ENCODE peak calls at places on chromosomes 3 and 15, in five cellular contexts. A is cardiac fibroblast, C is fibroblast of lung, O is RWPE1, P is spleen. Z is an unnamed sample.

GRCh38 chr3:96266395-96267187 is 547.8 kb upstream of the EPHA6 start:
- DNase-seq in O (peak), P (no peak), C (no peak), A (peak), Z (peak)

GRCh38 chr3:144273611-144274010 is 302.0 kb downstream of the DIPK2A start:
- DNase-seq in A (peak), P (no peak), C (peak), O (no peak), Z (no peak)

GRCh38 chr3:63766261-63766660 is 52.8 kb upstream of the C3orf49 start:
- DNase-seq in P (no peak), A (no peak), C (no peak), O (no peak), Z (no peak)

GRCh38 chr3:197368330-197368729 is 69.9 kb upstream of the DLG1 start:
- DNase-seq in C (no peak), A (no peak), O (no peak), P (no peak), Z (no peak)

GRCh38 chr3:163548005-163548404 is 1530.3 kb downstream of the SI start:
- DNase-seq in P (no peak), A (no peak), C (no peak), O (no peak), Z (no peak)

GRCh38 chr15:100113351-100114075 is 228.3 kb downstream of the ADAMTS17 start:
- DNase-seq in C (no peak), O (no peak), P (peak), A (no peak), Z (no peak)

GRCh38 chr3:10514407-10515069 is 9.2 kb upstream of the ATP2B2 start:
- DNase-seq in P (peak), O (no peak), C (no peak), A (no peak), Z (no peak)

GRCh38 chr3:186598108-186598784 is 14.6 kb upstream of the AHSG start:
- DNase-seq in O (no peak), C (no peak), A (peak), P (no peak), Z (peak)

GRCh38 chr15:70093481-70094309 is 4.0 kb downstream of the TLE3 start:
- DNase-seq in P (peak), C (peak), A (peak), O (no peak), Z (no peak)

GRCh38 chr3:39103324-39103693 is 4.1 kb downstream of the GORASP1 start:
- DNase-seq in C (no peak), O (no peak), P (no peak), A (no peak), Z (no peak)

GRCh38 chr3:34107669-34108068 is 309.2 kb downstream of the PDCD6IP start:
- DNase-seq in A (no peak), O (no peak), P (no peak), C (no peak), Z (no peak)

GRCh38 chr3:23991236-23992050 is 46.4 kb downstream of the NR1D2 start:
- DNase-seq in C (peak), P (no peak), O (no peak), A (no peak), Z (no peak)

GRCh38 chr15:33234019-33234418 is 39.5 kb upstream of the FMN1 start:
- DNase-seq in C (peak), P (no peak), A (peak), O (peak), Z (peak)

GRCh38 chr3:172129868-172130751 is 90.7 kb downstream of the FNDC3B start:
- DNase-seq in A (peak), C (peak), P (peak), O (peak), Z (peak)

GRCh38 chr3:138125548-138126221 is 6.5 kb downstream of the A4GNT start:
- DNase-seq in A (peak), O (no peak), C (peak), P (no peak), Z (peak)

GRCh38 chr15:34365073-34365825 is 1.7 kb downstream of the LPCAT4 start:
- DNase-seq in P (no peak), A (peak), O (no peak), C (no peak), Z (no peak)

GRCh38 chr3:127074900-127075360 is 92.0 kb downstream of the PLXNA1 start:
- DNase-seq in A (peak), P (peak), O (peak), C (peak), Z (peak)

GRCh38 chr3:191008074-191008473 is 145.6 kb upstream of the GMNC start:
- DNase-seq in C (no peak), P (no peak), O (no peak), A (no peak), Z (no peak)

GRCh38 chr15:51307811-51308210 is 30.6 kb downstream of the CYP19A1 start:
- DNase-seq in A (peak), C (no peak), P (no peak), O (no peak), Z (peak)

GRCh38 chr3:113985526-113985925 is 37.7 kb downstream of the ZDHHC23 start:
- DNase-seq in P (no peak), O (no peak), A (no peak), C (no peak), Z (no peak)

GRCh38 chr3:71152892-71153265 is 430.6 kb downstream of the FOXP1 start:
- DNase-seq in P (no peak), O (no peak), C (no peak), A (no peak), Z (no peak)

GRCh38 chr3:195764961-195765706 is 44.4 kb downstream of the MUC20 start:
- DNase-seq in P (peak), C (no peak), O (no peak), A (no peak), Z (no peak)

GRCh38 chr3:157190242-157190876 is 30.4 kb upstream of the CCNL1 start:
- DNase-seq in O (no peak), C (no peak), P (no peak), A (peak), Z (no peak)

GRCh38 chr3:127174284-127174683 is 18.6 kb upstream of the PRR23E start:
- DNase-seq in C (no peak), A (no peak), P (no peak), O (no peak), Z (no peak)

GRCh38 chr3:66638717-66639116 is 137.9 kb upstream of the LRIG1 start:
- DNase-seq in A (no peak), O (no peak), P (no peak), C (no peak), Z (peak)

GRCh38 chr3:128179474-128179819 is 26.2 kb downstream of the EEFSEC start:
- DNase-seq in C (no peak), O (no peak), A (peak), P (no peak), Z (no peak)

GRCh38 chr3:141414141-141414689 is 45.9 kb downstream of the ZBTB38 start:
- DNase-seq in C (no peak), O (no peak), A (peak), P (no peak), Z (no peak)

GRCh38 chr3:112042842-112043280 is 8.3 kb downstream of the TMPRSS7 start:
- DNase-seq in C (no peak), A (no peak), O (no peak), P (no peak), Z (no peak)

GRCh38 chr3:96430019-96430541 is 384.3 kb upstream of the EPHA6 start:
- DNase-seq in P (no peak), C (no peak), A (peak), O (no peak), Z (no peak)

GRCh38 chr15:85298941-85299340 is 81.5 kb upstream of the AKAP13 start:
- DNase-seq in A (no peak), P (no peak), O (no peak), C (no peak), Z (no peak)

GRCh38 chr3:157938154-157938774 is 168.0 kb downstream of the SHOX2 start:
- DNase-seq in C (peak), P (no peak), A (peak), O (peak), Z (peak)

GRCh38 chr3:177594096-177594495 is 396.8 kb upstream of the TBL1XR1 start:
- DNase-seq in A (no peak), P (no peak), C (no peak), O (no peak), Z (peak)

GRCh38 chr3:149539491-149539890 is 65.0 kb downstream of the TM4SF4 start:
- DNase-seq in A (no peak), C (no peak), P (no peak), O (no peak), Z (no peak)

GRCh38 chr3:149536429-149536828 is 61.9 kb downstream of the TM4SF4 start:
- DNase-seq in C (peak), O (no peak), P (no peak), A (peak), Z (peak)

GRCh38 chr3:149538371-149538770 is 63.9 kb downstream of the TM4SF4 start:
- DNase-seq in O (no peak), A (no peak), C (no peak), P (no peak), Z (no peak)

GRCh38 chr3:149542375-149543312 is 68.1 kb downstream of the TM4SF4 start:
- DNase-seq in C (no peak), P (no peak), A (peak), O (no peak), Z (no peak)

GRCh38 chr3:149541091-149541491 is 66.6 kb downstream of the TM4SF4 start:
- DNase-seq in O (no peak), A (peak), P (no peak), C (peak), Z (no peak)
- TF ChIP-seq CTCF in O (no peak), A (peak), P (no peak), C (peak), Z (no peak)

GRCh38 chr3:155360281-155360680 is 66.8 kb upstream of the STRIT1 start:
- DNase-seq in O (no peak), P (no peak), A (no peak), C (no peak), Z (no peak)

GRCh38 chr3:155352900-155353490 is 59.5 kb upstream of the STRIT1 start:
- DNase-seq in A (peak), P (no peak), O (peak), C (peak), Z (peak)

GRCh38 chr3:155354658-155355057 is 61.2 kb upstream of the STRIT1 start:
- DNase-seq in C (no peak), A (no peak), P (no peak), O (no peak), Z (no peak)

DNA sequence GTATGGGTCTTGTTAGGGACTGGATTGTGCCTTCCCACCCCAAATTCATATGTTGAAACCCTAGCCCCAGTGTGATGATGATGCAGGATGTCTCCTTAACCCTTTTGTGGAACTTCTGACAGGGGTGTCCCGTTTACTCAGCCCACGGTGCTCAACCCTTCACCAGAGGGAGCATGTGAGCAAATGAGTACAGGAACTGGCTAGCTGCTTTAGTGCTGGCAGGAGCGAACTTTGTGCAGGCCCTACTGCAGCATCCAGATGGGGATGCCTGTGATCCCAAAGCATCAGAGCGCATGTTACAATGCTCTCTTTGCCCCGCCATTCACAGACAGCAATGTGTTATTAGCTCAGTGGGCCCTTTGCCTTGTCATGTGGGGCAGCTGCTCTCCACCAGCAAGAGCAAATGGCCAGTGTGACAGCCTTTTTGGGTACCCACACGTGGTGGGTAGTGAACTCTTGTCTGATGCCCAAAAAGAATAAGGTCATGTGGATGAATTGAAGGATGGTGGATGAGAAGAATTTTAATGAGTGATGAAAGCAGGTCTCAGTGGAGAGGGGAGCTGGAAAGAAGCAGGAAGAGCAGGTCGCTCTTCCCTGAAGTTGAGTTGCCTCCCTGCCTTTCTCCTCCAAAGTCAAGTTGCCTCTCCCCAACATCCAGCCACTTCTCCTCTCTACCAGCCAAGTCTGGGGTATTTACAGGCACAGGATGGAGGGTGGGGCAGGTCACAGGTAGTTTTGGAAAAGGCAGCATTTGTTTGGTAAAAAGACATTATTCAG is 63.3 kb upstream of the STRIT1 start:
- DNase-seq in A (no peak), O (no peak), P (no peak), C (no peak), Z (no peak)
- TF ChIP-seq CTCF in A (peak), O (no peak), P (no peak), C (peak), Z (no peak)

GRCh38 chr15:74611341-74611740 is 4.3 kb upstream of the CLK3 start:
- DNase-seq in O (no peak), A (no peak), C (no peak), P (no peak), Z (no peak)
- TF ChIP-seq CTCF in O (no peak), A (no peak), C (no peak), P (no peak), Z (no peak)

DNA sequence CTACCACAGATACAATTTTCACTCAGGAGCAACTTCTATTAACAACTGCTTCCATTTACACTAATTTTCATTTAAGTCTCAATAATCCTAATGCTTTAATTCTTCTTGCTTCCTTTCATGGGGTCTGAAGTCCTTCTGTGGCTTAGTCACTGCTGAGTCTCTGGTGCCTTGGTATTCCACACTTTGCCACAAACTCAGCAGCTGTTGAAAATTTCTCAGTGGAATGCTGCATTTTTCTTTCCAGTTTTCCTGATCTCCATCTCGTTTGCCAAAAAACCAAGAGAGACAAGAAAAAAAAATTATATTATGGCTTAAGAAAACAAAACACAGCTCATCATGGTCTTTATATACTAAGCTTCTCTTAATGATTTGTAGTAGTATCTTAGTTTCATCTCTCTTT is 269.2 kb upstream of the AZI2 start:
- DNase-seq in A (no peak), P (no peak), O (no peak), C (no peak), Z (no peak)
- TF ChIP-seq CTCF in A (no peak), P (no peak), O (no peak), C (no peak), Z (no peak)

DNA sequence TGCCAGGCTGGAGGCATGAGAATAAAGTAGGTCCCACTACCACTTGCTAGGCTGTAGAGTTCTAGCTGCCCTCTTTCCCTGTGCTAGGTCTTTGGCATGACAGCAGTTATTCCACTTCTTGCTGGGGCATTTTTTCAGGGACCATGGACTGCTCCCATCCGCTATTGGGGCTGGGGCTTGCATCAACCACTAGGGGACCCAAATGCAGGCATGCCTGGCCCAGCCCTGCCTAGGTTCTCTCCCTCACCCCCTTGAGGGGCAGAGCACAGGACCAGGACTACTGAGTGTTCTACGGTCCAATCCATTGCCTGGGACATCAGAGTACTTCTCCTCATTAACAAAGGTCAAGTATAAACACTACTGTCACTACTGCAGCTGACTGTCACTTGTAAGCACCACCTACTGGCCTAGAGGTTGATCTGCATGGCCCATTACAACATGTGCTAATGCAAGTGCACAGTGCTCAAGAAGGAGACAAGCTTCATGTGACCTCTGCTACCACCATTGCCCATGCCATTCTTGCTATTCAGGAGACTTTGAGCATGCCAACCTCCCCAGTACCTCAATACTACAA is 270.5 kb downstream of the MBNL1 start:
- DNase-seq in A (no peak), O (no peak), C (no peak), P (no peak), Z (no peak)
- TF ChIP-seq CTCF in A (no peak), O (no peak), C (no peak), P (no peak), Z (no peak)

DNA sequence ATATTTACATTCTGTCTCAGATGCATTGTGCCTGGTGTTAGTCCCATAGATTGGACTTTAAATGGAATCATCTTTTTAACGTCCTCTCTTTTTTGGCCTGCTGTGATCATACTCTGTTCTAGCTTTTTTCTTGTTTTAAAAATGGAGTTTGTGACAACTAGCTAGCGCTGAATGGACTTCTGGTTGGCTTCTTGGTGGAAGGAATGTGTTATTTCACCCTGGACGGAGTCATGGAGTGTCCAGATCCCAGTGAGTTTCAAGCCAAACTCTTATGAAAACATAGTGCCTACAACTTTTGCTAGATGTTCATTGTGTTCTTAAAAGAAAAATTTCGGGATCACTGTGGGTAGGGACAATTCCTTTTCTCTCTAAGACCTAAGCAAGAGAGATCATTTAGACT is 192.6 kb downstream of the TCF12 start:
- DNase-seq in O (no peak), P (no peak), A (no peak), C (no peak), Z (no peak)
- TF ChIP-seq CTCF in O (no peak), P (no peak), A (peak), C (peak), Z (no peak)

GRCh38 chr15:63826513-63826912 is 7.2 kb downstream of the HERC1 start:
- DNase-seq in C (peak), O (no peak), A (peak), P (no peak), Z (peak)
- TF ChIP-seq CTCF in C (no peak), O (no peak), A (no peak), P (no peak), Z (peak)

GRCh38 chr3:98986073-98986472 is 84.6 kb upstream of the DCBLD2 start:
- DNase-seq in A (peak), C (peak), P (no peak), O (peak), Z (peak)

GRCh38 chr3:98990657-98991056 is 89.2 kb upstream of the DCBLD2 start:
- DNase-seq in P (no peak), O (no peak), A (no peak), C (no peak), Z (no peak)

GRCh38 chr3:98985406-98985805 is 83.9 kb upstream of the DCBLD2 start:
- DNase-seq in A (peak), O (no peak), P (no peak), C (peak), Z (peak)

GRCh38 chr3:98994128-98994762 is 92.8 kb upstream of the DCBLD2 start:
- DNase-seq in O (peak), P (no peak), A (peak), C (peak), Z (peak)

GRCh38 chr3:98991393-98991792 is 89.9 kb upstream of the DCBLD2 start:
- DNase-seq in A (peak), C (no peak), P (no peak), O (no peak), Z (no peak)
- TF ChIP-seq CTCF in A (peak), C (no peak), P (no peak), O (no peak), Z (no peak)